ENCODE peak calls at places on chromosomes 5 and 9, in five cellular contexts. N is Peyer's patch; O is adrenal gland; G is CD8-positive, alpha-beta T cell; M is foreskin keratinocyte. U is an unnamed sample.

GRCh38 chr5:66239034-66239433 is 94.9 kb downstream of the SREK1 start:
- DNase-seq in N (no peak), O (no peak), G (no peak), M (peak; percentile 20), U (peak; percentile 44)

GRCh38 chr5:78534148-78535009 is 114.2 kb downstream of the LHFPL2 start:
- DNase-seq in N (no peak), O (peak; percentile 68), G (no peak), M (no peak), U (no peak)

GRCh38 chr9:15357050-15357653 is 50.1 kb upstream of the TTC39B start:
- DNase-seq in N (peak; percentile 82), O (no peak), G (peak; percentile 13), M (no peak), U (no peak)

GRCh38 chr9:121581775-121582600 is 69.4 kb upstream of the DAB2IP start:
- DNase-seq in N (no peak), O (no peak), G (no peak), M (no peak), U (no peak)

GRCh38 chr9:83013261-83013610 is 49.7 kb downstream of the RASEF start:
- DNase-seq in N (no peak), O (no peak), G (no peak), M (no peak), U (no peak)

GRCh38 chr5:66757219-66757833 is 161.1 kb downstream of the MAST4 start:
- DNase-seq in N (peak; percentile 73), O (peak; percentile 80), G (no peak), M (peak; percentile 51), U (peak; percentile 54)

GRCh38 chr9:78927099-78927940 is 630.4 kb downstream of the PSAT1 start:
- DNase-seq in N (no peak), O (no peak), G (no peak), M (no peak), U (no peak)

GRCh38 chr5:62083247-62083646 is 222.8 kb upstream of the KIF2A start:
- DNase-seq in N (no peak), O (no peak), G (no peak), M (no peak), U (no peak)

GRCh38 chr5:77945874-77946273 is 169.7 kb upstream of the TBCA start:
- DNase-seq in N (no peak), O (no peak), G (no peak), M (no peak), U (no peak)

GRCh38 chr9:19193029-19193324 is 37.5 kb upstream of the DENND4C start:
- DNase-seq in N (no peak), O (no peak), G (no peak), M (peak; percentile 19), U (no peak)

GRCh38 chr9:2158111-2158610 is 143.0 kb downstream of the SMARCA2 start:
- DNase-seq in N (peak; percentile 75), O (peak; percentile 67), G (no peak), M (peak; percentile 81), U (peak; percentile 24)

GRCh38 chr9:82031538-82032280 is 43.1 kb downstream of the SPATA31D1 start:
- DNase-seq in N (no peak), O (peak; percentile 89), G (no peak), M (peak; percentile 80), U (peak; percentile 67)

GRCh38 chr5:136615251-136615650 is 249.9 kb upstream of the TRPC7 start:
- DNase-seq in N (no peak), O (no peak), G (no peak), M (no peak), U (no peak)

GRCh38 chr5:159976921-159977320 is 32.0 kb upstream of the TTC1 start:
- DNase-seq in N (no peak), O (no peak), G (no peak), M (no peak), U (no peak)

GRCh38 chr9:134338394-134339182 is 12.3 kb downstream of the RXRA start:
- DNase-seq in N (no peak), O (peak; percentile 45), G (no peak), M (no peak), U (no peak)

GRCh38 chr5:93621340-93621872 is 38.4 kb downstream of the NR2F1 start:
- DNase-seq in N (peak; percentile 72), O (peak; percentile 84), G (no peak), M (no peak), U (peak; percentile 57)

GRCh38 chr5:154642499-154643245 is 112.5 kb upstream of the LARP1 start:
- DNase-seq in N (peak; percentile 59), O (peak; percentile 52), G (no peak), M (no peak), U (no peak)

GRCh38 chr5:17151686-17152085 is 65.7 kb upstream of the BASP1 start:
- DNase-seq in N (no peak), O (no peak), G (no peak), M (no peak), U (no peak)

GRCh38 chr5:1007221-1007680 is 1.4 kb upstream of the NKD2 start:
- DNase-seq in N (peak; percentile 26), O (peak; percentile 0), G (no peak), M (no peak), U (no peak)

GRCh38 chr5:1007681-1008450 is 736 bp upstream of the NKD2 start:
- DNase-seq in N (peak; percentile 43), O (peak; percentile 0), G (no peak), M (no peak), U (no peak)

GRCh38 chr5:1010181-1010510 is 1.5 kb downstream of the NKD2 start:
- DNase-seq in N (peak; percentile 40), O (no peak), G (no peak), M (no peak), U (no peak)

GRCh38 chr5:1009359-1010180 is 968 bp downstream of the NKD2 start:
- DNase-seq in N (peak; percentile 37), O (no peak), G (no peak), M (no peak), U (no peak)

GRCh38 chr5:1008451-1009358 is at the start of gene NKD2:
- DNase-seq in N (peak; percentile 48), O (peak; percentile 26), G (no peak), M (no peak), U (peak; percentile 49)
- TF ChIP-seq CTCF in N (peak; percentile 15), O (peak; percentile 31), G (peak; percentile 23), M (peak; percentile 64), U (peak; percentile 95)

GRCh38 chr9:36029202-36029601 is 7.5 kb upstream of the RECK start:
- DNase-seq in N (no peak), O (no peak), G (no peak), M (no peak), U (no peak)
- H3K27ac ChIP-seq in N (no peak overlapping the region), O (no peak overlapping the region), G (no peak overlapping the region), M (no peak overlapping the region), U (no peak overlapping the region)

DNA sequence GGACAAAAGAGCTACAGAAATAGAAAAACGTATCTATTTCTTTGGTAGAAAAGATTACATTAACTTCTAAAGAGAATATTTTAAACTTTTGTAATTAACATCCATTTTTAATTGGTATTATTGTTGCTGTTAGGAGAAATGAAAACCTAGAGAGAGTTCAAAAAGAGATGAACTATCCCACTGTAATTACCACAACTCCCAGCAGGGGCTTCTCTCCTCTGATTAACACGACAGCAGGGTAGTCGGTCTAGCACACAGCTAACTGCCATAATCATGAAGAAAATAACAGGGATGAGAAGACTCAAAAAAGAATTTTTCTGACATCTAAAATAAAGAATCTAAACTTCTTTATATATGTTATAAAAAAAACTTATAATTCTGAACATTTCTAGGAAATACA is 86.2 kb upstream of the CDH9 start:
- DNase-seq in N (no peak), O (peak; percentile 13), G (no peak), M (peak; percentile 7), U (peak; percentile 44)
- TF ChIP-seq CTCF in N (no peak), O (peak; percentile 18), G (no peak), M (peak; percentile 62), U (peak; percentile 43)

GRCh38 chr9:130575514-130575913 is 3.9 kb upstream of the FUBP3 start:
- DNase-seq in N (no peak), O (no peak), G (no peak), M (no peak), U (no peak)

GRCh38 chr9:130579738-130580463 is 524 bp downstream of the FUBP3 start:
- DNase-seq in N (no peak), O (peak; percentile 24), G (no peak), M (no peak), U (peak; percentile 57)

GRCh38 chr9:130570200-130570599 is 9.2 kb upstream of the FUBP3 start:
- DNase-seq in N (no peak), O (peak; percentile 4), G (no peak), M (peak; percentile 15), U (peak; percentile 43)

GRCh38 chr9:130578865-130579737 is at the start of gene FUBP3:
- DNase-seq in N (peak; percentile 97), O (peak; percentile 94), G (peak; percentile 62), M (peak; percentile 80), U (peak; percentile 99)

DNA sequence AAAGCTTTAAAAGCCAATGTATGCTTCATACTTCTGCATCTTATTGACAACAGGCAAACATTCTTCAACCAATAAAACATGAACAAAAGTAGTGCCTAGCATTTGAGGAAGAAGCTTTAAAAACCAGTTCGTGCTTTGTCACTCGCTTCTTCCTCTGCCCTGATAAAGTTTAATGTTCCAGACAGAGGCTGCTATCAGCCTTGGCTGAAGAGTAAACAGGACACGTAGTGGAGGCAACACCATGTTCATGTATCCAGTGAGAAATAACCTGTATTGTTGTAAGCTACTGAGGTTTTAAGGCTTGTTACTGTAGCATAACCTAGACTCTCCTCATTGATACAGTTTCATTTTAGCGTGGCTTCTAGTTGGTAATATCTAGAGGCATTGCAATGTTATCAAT is 3.2 kb upstream of the FUBP3 start:
- DNase-seq in N (no peak), O (no peak), G (no peak), M (no peak), U (no peak)
- H3K27ac ChIP-seq in N (no peak overlapping the region), O (no peak overlapping the region), G (no peak overlapping the region), M (no peak overlapping the region), U (no peak overlapping the region)

GRCh38 chr9:124135813-124136365 is 121.9 kb upstream of the NEK6 start:
- DNase-seq in N (no peak), O (no peak), G (no peak), M (no peak), U (no peak)

GRCh38 chr9:124134526-124134925 is 123.0 kb downstream of the LHX2 start:
- DNase-seq in N (no peak), O (no peak), G (no peak), M (no peak), U (no peak)

GRCh38 chr9:124132671-124133147 is 121.1 kb downstream of the LHX2 start:
- DNase-seq in N (peak; percentile 25), O (no peak), G (no peak), M (no peak), U (no peak)

GRCh38 chr9:124130277-124131075 is 118.9 kb downstream of the LHX2 start:
- DNase-seq in N (peak; percentile 39), O (no peak), G (no peak), M (no peak), U (no peak)

DNA sequence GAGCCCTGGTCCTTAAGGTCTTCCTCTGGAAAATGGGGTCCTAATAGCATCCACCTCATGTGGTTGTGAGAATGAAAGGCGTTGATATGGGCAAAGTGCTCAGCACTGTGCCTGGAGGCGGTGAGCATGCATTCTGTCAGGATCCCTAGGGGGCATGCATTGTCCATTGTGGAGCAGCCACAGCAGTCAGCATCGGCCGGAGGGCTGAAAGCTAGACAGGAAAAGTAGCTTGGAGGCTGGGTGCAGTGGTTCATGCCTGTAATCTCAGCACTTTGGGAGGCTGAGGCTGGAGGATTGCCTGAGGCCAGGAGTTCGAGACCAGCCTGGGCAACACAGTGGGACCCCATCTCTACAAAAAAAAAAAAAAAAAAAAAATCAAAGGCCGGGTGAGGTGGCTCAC is 122.2 kb downstream of the LHX2 start:
- DNase-seq in N (peak; percentile 78), O (peak; percentile 32), G (no peak), M (no peak), U (no peak)
- TF ChIP-seq CTCF in N (no peak), O (peak; percentile 42), G (no peak), M (peak; percentile 18), U (no peak)